ENCODE peak calls at places on chromosomes 5 and 9, in eight cellular contexts. U, W, R, L, V, E, N and Q are unnamed samples.
A peak's percentile ranks its signal among the peaks of the same experiment; 100 is the strongest.

GRCh38 chr5:134148316-134148715 is 28.4 kb downstream of the SKP1 start:
- DNase-seq in U (no peak), W (no peak), R (no peak), L (no peak), V (no peak), E (no peak), N (no peak), Q (no peak)

GRCh38 chr5:81995407-81995806 is 23.6 kb downstream of the ATG10 start:
- DNase-seq in U (no peak), W (no peak), R (no peak), L (no peak), V (no peak), E (no peak), N (no peak), Q (no peak)

GRCh38 chr9:111599092-111599947 is at the start of gene PTGR1:
- DNase-seq in U (peak; percentile 6), W (peak; percentile 47), R (peak; percentile 88), L (peak; percentile 73), V (no peak), E (peak; percentile 89), N (peak; percentile 89), Q (peak; percentile 64)

GRCh38 chr5:132059696-132060500 is 557 bp upstream of the IL3 start:
- DNase-seq in U (no peak), W (no peak), R (no peak), L (no peak), V (no peak), E (no peak), N (no peak), Q (no peak)

GRCh38 chr5:158514353-158514960 is 585.3 kb downstream of the EBF1 start:
- DNase-seq in U (no peak), W (no peak), R (peak; percentile 70), L (no peak), V (no peak), E (peak; percentile 87), N (no peak), Q (no peak)

GRCh38 chr9:78314953-78315870 is 18.3 kb downstream of the PSAT1 start:
- DNase-seq in U (no peak), W (no peak), R (peak; percentile 77), L (no peak), V (no peak), E (peak; percentile 34), N (no peak), Q (no peak)

GRCh38 chr9:128282500-128282899 is 6.4 kb downstream of the SWI5 start:
- DNase-seq in U (no peak), W (no peak), R (peak; percentile 34), L (no peak), V (no peak), E (peak; percentile 89), N (no peak), Q (peak; percentile 27)

GRCh38 chr5:32308951-32309350 is 3.8 kb downstream of the MTMR12 start:
- DNase-seq in U (no peak), W (no peak), R (peak; percentile 25), L (no peak), V (no peak), E (no peak), N (no peak), Q (no peak)

GRCh38 chr9:98864257-98865180 is 57.0 kb downstream of the GALNT12 start:
- DNase-seq in U (no peak), W (no peak), R (peak; percentile 72), L (no peak), V (no peak), E (peak; percentile 59), N (no peak), Q (no peak)

GRCh38 chr5:72415926-72416325 is 91.3 kb downstream of the ZNF366 start:
- DNase-seq in U (no peak), W (no peak), R (no peak), L (no peak), V (no peak), E (no peak), N (no peak), Q (no peak)

GRCh38 chr5:29208026-29208425 is 1985.5 kb upstream of the CDH6 start:
- DNase-seq in U (no peak), W (no peak), R (peak; percentile 2), L (no peak), V (no peak), E (no peak), N (no peak), Q (no peak)

GRCh38 chr5:80170117-80170535 is 85.7 kb downstream of the SERINC5 start:
- DNase-seq in U (no peak), W (no peak), R (no peak), L (no peak), V (no peak), E (no peak), N (no peak), Q (no peak)

GRCh38 chr5:127885176-127885575 is 182.0 kb downstream of the CCDC192 start:
- DNase-seq in U (no peak), W (peak; percentile 29), R (no peak), L (no peak), V (no peak), E (no peak), N (no peak), Q (no peak)

GRCh38 chr5:117562647-117563046 is 988.0 kb upstream of the SEMA6A start:
- DNase-seq in U (no peak), W (no peak), R (no peak), L (no peak), V (no peak), E (no peak), N (no peak), Q (no peak)

GRCh38 chr9:114117996-114118830 is 19.1 kb upstream of the KIF12 start:
- DNase-seq in U (no peak), W (peak; percentile 59), R (no peak), L (no peak), V (no peak), E (no peak), N (no peak), Q (no peak)

GRCh38 chr5:1414311-1415058 is 30.8 kb downstream of the SLC6A3 start:
- DNase-seq in U (no peak), W (no peak), R (no peak), L (no peak), V (no peak), E (no peak), N (no peak), Q (no peak)

GRCh38 chr5:142561486-142562097 is 124.3 kb downstream of the FGF1 start:
- DNase-seq in U (no peak), W (no peak), R (no peak), L (no peak), V (no peak), E (peak; percentile 57), N (no peak), Q (no peak)

GRCh38 chr5:180046656-180047055 is 24.9 kb downstream of the RNF130 start:
- DNase-seq in U (no peak), W (no peak), R (no peak), L (no peak), V (no peak), E (no peak), N (no peak), Q (peak; percentile 75)

GRCh38 chr9:133492061-133493021 is 13.4 kb upstream of the SLC2A6 start:
- DNase-seq in U (no peak), W (peak; percentile 31), R (no peak), L (no peak), V (no peak), E (no peak), N (no peak), Q (no peak)

GRCh38 chr9:33473216-33473615 is 508 bp downstream of the NOL6 start:
- DNase-seq in U (no peak), W (no peak), R (no peak), L (no peak), V (no peak), E (no peak), N (no peak), Q (no peak)

GRCh38 chr5:5066276-5067186 is 73.6 kb upstream of the ADAMTS16 start:
- DNase-seq in U (no peak), W (no peak), R (peak; percentile 1), L (no peak), V (no peak), E (no peak), N (no peak), Q (no peak)

GRCh38 chr9:78745996-78746395 is 449.1 kb downstream of the PSAT1 start:
- DNase-seq in U (no peak), W (peak; percentile 59), R (peak; percentile 5), L (no peak), V (no peak), E (no peak), N (no peak), Q (no peak)

GRCh38 chr9:20406344-20406743 is 216.0 kb downstream of the MLLT3 start:
- DNase-seq in U (no peak), W (no peak), R (no peak), L (no peak), V (no peak), E (no peak), N (no peak), Q (no peak)

GRCh38 chr5:128708841-128709240 is 170.8 kb upstream of the FBN2 start:
- DNase-seq in U (no peak), W (no peak), R (no peak), L (no peak), V (no peak), E (no peak), N (no peak), Q (no peak)

GRCh38 chr9:134834217-134834956 is 46.2 kb upstream of the FCN2 start:
- DNase-seq in U (no peak), W (no peak), R (no peak), L (no peak), V (no peak), E (no peak), N (no peak), Q (no peak)

GRCh38 chr5:145236966-145237365 is 598.2 kb downstream of the PRELID2 start:
- DNase-seq in U (no peak), W (no peak), R (no peak), L (no peak), V (no peak), E (peak; percentile 17), N (no peak), Q (no peak)

GRCh38 chr5:127074466-127074865 is 1.2 kb upstream of the C5orf63 start:
- DNase-seq in U (no peak), W (no peak), R (peak; percentile 54), L (no peak), V (no peak), E (no peak), N (no peak), Q (no peak)

GRCh38 chr9:36033788-36034187 is 2.9 kb upstream of the RECK start:
- DNase-seq in U (no peak), W (no peak), R (no peak), L (no peak), V (no peak), E (no peak), N (no peak), Q (no peak)

GRCh38 chr5:95846554-95847260 is 24.2 kb upstream of the GLRX start:
- DNase-seq in U (peak; percentile 49), W (peak; percentile 72), R (peak; percentile 89), L (peak; percentile 59), V (peak; percentile 27), E (peak; percentile 91), N (peak; percentile 70), Q (no peak)

GRCh38 chr5:125004009-125004408 is 257.6 kb upstream of the ZNF608 start:
- DNase-seq in U (no peak), W (no peak), R (no peak), L (no peak), V (no peak), E (no peak), N (no peak), Q (no peak)

GRCh38 chr9:37251452-37251851 is 131.1 kb downstream of the ZCCHC7 start:
- DNase-seq in U (no peak), W (no peak), R (no peak), L (no peak), V (no peak), E (no peak), N (peak; percentile 96), Q (no peak)

GRCh38 chr9:38018964-38019602 is 49.9 kb downstream of the SHB start:
- DNase-seq in U (no peak), W (peak; percentile 62), R (peak; percentile 77), L (peak; percentile 49), V (no peak), E (peak; percentile 85), N (peak; percentile 78), Q (no peak)

GRCh38 chr5:79811081-79811480 is 121.4 kb downstream of the CMYA5 start:
- DNase-seq in U (no peak), W (no peak), R (no peak), L (no peak), V (no peak), E (no peak), N (no peak), Q (no peak)

GRCh38 chr9:2324742-2325141 is 296.8 kb upstream of the VLDLR start:
- DNase-seq in U (no peak), W (no peak), R (no peak), L (no peak), V (no peak), E (no peak), N (no peak), Q (no peak)